ENCODE peak calls at places on chromosomes 1 and 21, in five cellular contexts. I, N, U, Q and M are unnamed samples.

GRCh38 chr1:112716133-112716720 is 1.1 kb upstream of the PPM1J start:
- DNase-seq in I (peak; percentile 90), N (peak; percentile 77), Q (peak; percentile 89), U (peak; percentile 84), M (no peak)

GRCh38 chr1:62299426-62300200 is 19.6 kb downstream of the KANK4 start:
- DNase-seq in Q (no peak), I (no peak), N (peak; percentile 69), U (no peak), M (no peak)

GRCh38 chr1:40312238-40313205 is 4.6 kb downstream of the COL9A2 start:
- DNase-seq in I (peak; percentile 6), Q (no peak), N (peak; percentile 20), U (no peak), M (peak; percentile 53)

GRCh38 chr1:109478806-109479205 is 4.9 kb upstream of the ATXN7L2 start:
- DNase-seq in Q (no peak), I (no peak), N (no peak), U (peak; percentile 72), M (no peak)

GRCh38 chr21:26572668-26573381 is at the start of gene CYYR1:
- DNase-seq in Q (peak; percentile 9), I (no peak), U (no peak), N (no peak), M (no peak)

GRCh38 chr1:27958513-27958912 is 1.3 kb upstream of the XKR8 start:
- DNase-seq in N (no peak), U (no peak), Q (no peak), I (no peak), M (no peak)

GRCh38 chr1:209627349-209628196 is 24.7 kb downstream of the LAMB3 start:
- DNase-seq in Q (peak; percentile 91), U (peak; percentile 86), I (peak; percentile 89), N (peak; percentile 46), M (no peak)

GRCh38 chr1:201686709-201687455 is 142.1 kb upstream of the IPO9 start:
- DNase-seq in I (no peak), U (no peak), Q (no peak), N (no peak), M (no peak)

GRCh38 chr1:105137543-105138444 is 1388.1 kb downstream of the AMY1C start:
- DNase-seq in U (no peak), I (peak; percentile 78), Q (peak; percentile 51), N (peak; percentile 57), M (no peak)

GRCh38 chr21:33434770-33435360 is 31.7 kb downstream of the IFNGR2 start:
- DNase-seq in U (no peak), N (no peak), I (no peak), Q (no peak), M (peak; percentile 99)

GRCh38 chr1:228363686-228364067 is 43.0 kb downstream of the TRIM11 start:
- DNase-seq in N (no peak), Q (no peak), I (no peak), U (no peak), M (no peak)

GRCh38 chr1:171740987-171741871 is 636 bp downstream of the VAMP4 start:
- DNase-seq in N (peak; percentile 36), I (peak; percentile 39), U (peak; percentile 74), Q (peak; percentile 55), M (peak; percentile 30)

GRCh38 chr21:45988366-45989347 is 7.1 kb downstream of the COL6A1 start:
- DNase-seq in N (no peak), U (no peak), I (no peak), Q (no peak), M (no peak)

GRCh38 chr1:47598357-47598756 is 160.5 kb downstream of the FOXD2 start:
- DNase-seq in N (no peak), I (no peak), U (no peak), Q (no peak), M (no peak)

GRCh38 chr1:23673086-23673813 is 18.4 kb upstream of the RPL11 start:
- DNase-seq in N (peak; percentile 60), Q (no peak), I (peak; percentile 36), U (peak; percentile 69), M (no peak)

GRCh38 chr1:158496379-158496778 is 24.4 kb downstream of the OR10R2 start:
- DNase-seq in N (no peak), U (no peak), I (no peak), Q (no peak), M (no peak)

GRCh38 chr1:196438324-196438723 is 169.9 kb downstream of the KCNT2 start:
- DNase-seq in U (no peak), Q (no peak), I (no peak), N (peak; percentile 84), M (no peak)
- TF ChIP-seq FOXM1 in U (no peak), Q (no peak), I (no peak), N (no peak), M (no peak)

GRCh38 chr1:35111106-35111505 is 31.9 kb downstream of the ZMYM1 start:
- DNase-seq in N (peak; percentile 27), Q (no peak), I (no peak), U (no peak), M (no peak)
- TF ChIP-seq FOXM1 in N (no peak), Q (no peak), I (no peak), U (no peak), M (no peak)

GRCh38 chr1:197933647-197934046 is 16.5 kb downstream of the LHX9 start:
- DNase-seq in I (no peak), N (no peak), U (no peak), Q (no peak), M (no peak)

GRCh38 chr1:197924516-197925123 is 7.4 kb downstream of the LHX9 start:
- DNase-seq in Q (peak; percentile 74), I (peak; percentile 65), N (peak; percentile 53), U (peak; percentile 61), M (no peak)

GRCh38 chr1:197927908-197928665 is 10.9 kb downstream of the LHX9 start:
- DNase-seq in N (no peak), Q (no peak), I (no peak), U (no peak), M (no peak)

GRCh38 chr1:197933016-197933415 is 15.8 kb downstream of the LHX9 start:
- DNase-seq in Q (no peak), U (no peak), N (no peak), I (no peak), M (no peak)

GRCh38 chr1:197928849-197929336 is 11.7 kb downstream of the LHX9 start:
- DNase-seq in I (no peak), U (peak; percentile 73), Q (no peak), N (no peak), M (no peak)
- TF ChIP-seq FOXM1 in I (no peak), U (peak; percentile 57), Q (no peak), N (no peak), M (no peak)

GRCh38 chr1:179937668-179938259 is 16.8 kb upstream of the CEP350 start:
- DNase-seq in Q (no peak), N (no peak), I (no peak), U (no peak), M (no peak)
- TF ChIP-seq FOXM1 in Q (no peak), N (no peak), I (no peak), U (no peak), M (no peak)